ENCODE peak calls at places on chromosomes 2 and 18, in eight cellular contexts. One of them, this sample, is unnamed.
A peak's percentile ranks its signal among the peaks of the same experiment; 100 is the strongest.

GRCh38 chr2:239751719-239752355 is 273.3 kb downstream of the NDUFA10 start:
- DNase-seq in neural progenitor cell: no peak
- DNase-seq in CD8-positive, alpha-beta memory T cell: no peak
- DNase-seq in cardiac muscle cell: peak; percentile 55
- DNase-seq in body of pancreas: no peak
- DNase-seq in Caco-2: no peak
- DNase-seq in ovary: no peak
- DNase-seq in psoas muscle: no peak
- DNase-seq in this sample: no peak

GRCh38 chr2:18630101-18630500 is 40.7 kb upstream of the NT5C1B start:
- DNase-seq in neural progenitor cell: no peak
- DNase-seq in CD8-positive, alpha-beta memory T cell: no peak
- DNase-seq in cardiac muscle cell: peak; percentile 63
- DNase-seq in body of pancreas: no peak
- DNase-seq in Caco-2: no peak
- DNase-seq in ovary: no peak
- DNase-seq in psoas muscle: no peak
- DNase-seq in this sample: no peak

GRCh38 chr18:5975111-5975622 is 79.8 kb upstream of the TMEM200C start:
- DNase-seq in neural progenitor cell: no peak
- DNase-seq in CD8-positive, alpha-beta memory T cell: no peak
- DNase-seq in cardiac muscle cell: peak; percentile 49
- DNase-seq in body of pancreas: no peak
- DNase-seq in Caco-2: no peak
- DNase-seq in ovary: no peak
- DNase-seq in psoas muscle: no peak
- DNase-seq in this sample: no peak

GRCh38 chr2:23241611-23242245 is 143.3 kb upstream of the KLHL29 start:
- DNase-seq in neural progenitor cell: no peak
- DNase-seq in CD8-positive, alpha-beta memory T cell: no peak
- DNase-seq in cardiac muscle cell: no peak
- DNase-seq in body of pancreas: no peak
- DNase-seq in Caco-2: no peak
- DNase-seq in ovary: no peak
- DNase-seq in psoas muscle: no peak
- DNase-seq in this sample: no peak

GRCh38 chr2:241229563-241230401 is 41.3 kb downstream of the ANO7 start:
- DNase-seq in neural progenitor cell: no peak
- DNase-seq in CD8-positive, alpha-beta memory T cell: no peak
- DNase-seq in cardiac muscle cell: no peak
- DNase-seq in body of pancreas: no peak
- DNase-seq in Caco-2: no peak
- DNase-seq in ovary: peak; percentile 22
- DNase-seq in psoas muscle: no peak
- DNase-seq in this sample: no peak

GRCh38 chr2:45922577-45922988 is 271.1 kb downstream of the PRKCE start:
- DNase-seq in neural progenitor cell: peak; percentile 64
- DNase-seq in CD8-positive, alpha-beta memory T cell: no peak
- DNase-seq in cardiac muscle cell: peak; percentile 82
- DNase-seq in body of pancreas: peak; percentile 35
- DNase-seq in Caco-2: no peak
- DNase-seq in ovary: no peak
- DNase-seq in psoas muscle: no peak
- DNase-seq in this sample: no peak

GRCh38 chr2:239824051-239824694 is 201.0 kb downstream of the NDUFA10 start:
- DNase-seq in neural progenitor cell: peak; percentile 70
- DNase-seq in CD8-positive, alpha-beta memory T cell: no peak
- DNase-seq in cardiac muscle cell: peak; percentile 6
- DNase-seq in body of pancreas: peak; percentile 11
- DNase-seq in Caco-2: peak; percentile 47
- DNase-seq in ovary: no peak
- DNase-seq in psoas muscle: no peak
- DNase-seq in this sample: no peak

GRCh38 chr2:30068067-30068466 is 78.7 kb upstream of the YPEL5 start:
- DNase-seq in neural progenitor cell: no peak
- DNase-seq in CD8-positive, alpha-beta memory T cell: no peak
- DNase-seq in cardiac muscle cell: no peak
- DNase-seq in body of pancreas: no peak
- DNase-seq in Caco-2: no peak
- DNase-seq in ovary: no peak
- DNase-seq in psoas muscle: no peak
- DNase-seq in this sample: no peak

GRCh38 chr2:173286153-173286809 is 68.4 kb upstream of the CDCA7 start:
- DNase-seq in neural progenitor cell: no peak
- DNase-seq in CD8-positive, alpha-beta memory T cell: no peak
- DNase-seq in cardiac muscle cell: no peak
- DNase-seq in body of pancreas: no peak
- DNase-seq in Caco-2: no peak
- DNase-seq in ovary: no peak
- DNase-seq in psoas muscle: no peak
- DNase-seq in this sample: no peak

GRCh38 chr2:199602271-199602895 is 144.6 kb upstream of the SATB2 start:
- DNase-seq in neural progenitor cell: peak; percentile 56
- DNase-seq in CD8-positive, alpha-beta memory T cell: no peak
- DNase-seq in cardiac muscle cell: peak; percentile 6
- DNase-seq in body of pancreas: no peak
- DNase-seq in Caco-2: peak; percentile 58
- DNase-seq in ovary: no peak
- DNase-seq in psoas muscle: no peak
- DNase-seq in this sample: no peak

GRCh38 chr2:5695641-5696350 is 3.6 kb downstream of the SOX11 start:
- DNase-seq in neural progenitor cell: peak; percentile 65
- DNase-seq in CD8-positive, alpha-beta memory T cell: no peak
- DNase-seq in cardiac muscle cell: peak; percentile 25
- DNase-seq in body of pancreas: no peak
- DNase-seq in Caco-2: no peak
- DNase-seq in ovary: no peak
- DNase-seq in psoas muscle: no peak
- DNase-seq in this sample: no peak

GRCh38 chr18:28802546-28802945 is 625.6 kb upstream of the CDH2 start:
- DNase-seq in neural progenitor cell: no peak
- DNase-seq in CD8-positive, alpha-beta memory T cell: no peak
- DNase-seq in cardiac muscle cell: peak; percentile 59
- DNase-seq in body of pancreas: no peak
- DNase-seq in Caco-2: no peak
- DNase-seq in ovary: no peak
- DNase-seq in psoas muscle: no peak
- DNase-seq in this sample: no peak

GRCh38 chr2:170972508-170973224 is 43.6 kb downstream of the GORASP2 start:
- DNase-seq in neural progenitor cell: peak; percentile 11
- DNase-seq in CD8-positive, alpha-beta memory T cell: no peak
- DNase-seq in cardiac muscle cell: no peak
- DNase-seq in body of pancreas: no peak
- DNase-seq in Caco-2: no peak
- DNase-seq in ovary: no peak
- DNase-seq in psoas muscle: no peak
- DNase-seq in this sample: no peak

GRCh38 chr18:26524952-26525351 is 23.4 kb downstream of the KCTD1 start:
- DNase-seq in neural progenitor cell: no peak
- DNase-seq in CD8-positive, alpha-beta memory T cell: no peak
- DNase-seq in cardiac muscle cell: no peak
- DNase-seq in body of pancreas: no peak
- DNase-seq in Caco-2: no peak
- DNase-seq in ovary: no peak
- DNase-seq in psoas muscle: no peak
- DNase-seq in this sample: no peak

GRCh38 chr18:39840406-39840805 is 2114.6 kb upstream of the PIK3C3 start:
- DNase-seq in neural progenitor cell: no peak
- DNase-seq in CD8-positive, alpha-beta memory T cell: no peak
- DNase-seq in cardiac muscle cell: peak; percentile 71
- DNase-seq in body of pancreas: no peak
- DNase-seq in Caco-2: no peak
- DNase-seq in ovary: no peak
- DNase-seq in psoas muscle: no peak
- DNase-seq in this sample: no peak

GRCh38 chr2:235414422-235414821 is 79.4 kb upstream of the AGAP1 start:
- DNase-seq in neural progenitor cell: no peak
- DNase-seq in CD8-positive, alpha-beta memory T cell: no peak
- DNase-seq in cardiac muscle cell: no peak
- DNase-seq in body of pancreas: peak; percentile 75
- DNase-seq in Caco-2: no peak
- DNase-seq in ovary: no peak
- DNase-seq in psoas muscle: no peak
- DNase-seq in this sample: no peak

GRCh38 chr2:54909006-54909405 is 141.2 kb downstream of the RTN4 start:
- DNase-seq in neural progenitor cell: no peak
- DNase-seq in CD8-positive, alpha-beta memory T cell: no peak
- DNase-seq in cardiac muscle cell: no peak
- DNase-seq in body of pancreas: no peak
- DNase-seq in Caco-2: no peak
- DNase-seq in ovary: no peak
- DNase-seq in psoas muscle: no peak
- DNase-seq in this sample: no peak

GRCh38 chr18:37550118-37550875 is 15.3 kb downstream of the CELF4 start:
- DNase-seq in neural progenitor cell: no peak
- DNase-seq in CD8-positive, alpha-beta memory T cell: no peak
- DNase-seq in cardiac muscle cell: no peak
- DNase-seq in body of pancreas: no peak
- DNase-seq in Caco-2: no peak
- DNase-seq in ovary: no peak
- DNase-seq in psoas muscle: no peak
- DNase-seq in this sample: no peak

GRCh38 chr2:1800716-1801388 is 56.5 kb upstream of the PXDN start:
- DNase-seq in neural progenitor cell: no peak
- DNase-seq in CD8-positive, alpha-beta memory T cell: no peak
- DNase-seq in cardiac muscle cell: no peak
- DNase-seq in body of pancreas: no peak
- DNase-seq in Caco-2: no peak
- DNase-seq in ovary: no peak
- DNase-seq in psoas muscle: no peak
- DNase-seq in this sample: no peak

GRCh38 chr2:172162739-172163336 is 60.1 kb upstream of the DLX2 start:
- DNase-seq in neural progenitor cell: no peak
- DNase-seq in CD8-positive, alpha-beta memory T cell: no peak
- DNase-seq in cardiac muscle cell: no peak
- DNase-seq in body of pancreas: no peak
- DNase-seq in Caco-2: no peak
- DNase-seq in ovary: no peak
- DNase-seq in psoas muscle: no peak
- DNase-seq in this sample: no peak

GRCh38 chr2:166090346-166090745 is 37.5 kb downstream of the SCN1A start:
- DNase-seq in neural progenitor cell: no peak
- DNase-seq in CD8-positive, alpha-beta memory T cell: no peak
- DNase-seq in cardiac muscle cell: peak; percentile 75
- DNase-seq in body of pancreas: no peak
- DNase-seq in Caco-2: no peak
- DNase-seq in ovary: no peak
- DNase-seq in psoas muscle: no peak
- DNase-seq in this sample: no peak
- H3K4me1 ChIP-seq in neural progenitor cell: peaks cover 6% of the 10 kb centered on the region
- H3K4me1 ChIP-seq in CD8-positive, alpha-beta memory T cell: no peaks in the 10 kb centered on the region
- H3K4me1 ChIP-seq in cardiac muscle cell: no peaks in the 10 kb centered on the region
- H3K4me1 ChIP-seq in body of pancreas: no peaks in the 10 kb centered on the region
- H3K4me1 ChIP-seq in Caco-2: no peaks in the 10 kb centered on the region
- H3K4me1 ChIP-seq in ovary: no peaks in the 10 kb centered on the region
- H3K4me1 ChIP-seq in psoas muscle: peaks cover 10% of the 10 kb centered on the region
- H3K4me1 ChIP-seq in this sample: no peaks in the 10 kb centered on the region

GRCh38 chr18:34039194-34039593 is 185.5 kb downstream of the NOL4 start:
- DNase-seq in neural progenitor cell: no peak
- DNase-seq in CD8-positive, alpha-beta memory T cell: no peak
- DNase-seq in cardiac muscle cell: no peak
- DNase-seq in body of pancreas: no peak
- DNase-seq in Caco-2: no peak
- DNase-seq in ovary: no peak
- DNase-seq in psoas muscle: no peak
- DNase-seq in this sample: no peak

GRCh38 chr18:34028341-34028740 is 196.4 kb downstream of the NOL4 start:
- DNase-seq in neural progenitor cell: no peak
- DNase-seq in CD8-positive, alpha-beta memory T cell: no peak
- DNase-seq in cardiac muscle cell: no peak
- DNase-seq in body of pancreas: no peak
- DNase-seq in Caco-2: no peak
- DNase-seq in ovary: no peak
- DNase-seq in psoas muscle: no peak
- DNase-seq in this sample: no peak

GRCh38 chr18:34031810-34032209 is 192.9 kb downstream of the NOL4 start:
- DNase-seq in neural progenitor cell: no peak
- DNase-seq in CD8-positive, alpha-beta memory T cell: no peak
- DNase-seq in cardiac muscle cell: no peak
- DNase-seq in body of pancreas: peak; percentile 15
- DNase-seq in Caco-2: no peak
- DNase-seq in ovary: no peak
- DNase-seq in psoas muscle: no peak
- DNase-seq in this sample: no peak

GRCh38 chr18:34033968-34034367 is 190.7 kb downstream of the NOL4 start:
- DNase-seq in neural progenitor cell: no peak
- DNase-seq in CD8-positive, alpha-beta memory T cell: no peak
- DNase-seq in cardiac muscle cell: no peak
- DNase-seq in body of pancreas: no peak
- DNase-seq in Caco-2: no peak
- DNase-seq in ovary: no peak
- DNase-seq in psoas muscle: no peak
- DNase-seq in this sample: no peak
- H3K4me1 ChIP-seq in neural progenitor cell: peaks cover under 1% of the 10 kb centered on the region
- H3K4me1 ChIP-seq in CD8-positive, alpha-beta memory T cell: no peaks in the 10 kb centered on the region
- H3K4me1 ChIP-seq in cardiac muscle cell: no peaks in the 10 kb centered on the region
- H3K4me1 ChIP-seq in body of pancreas: no peaks in the 10 kb centered on the region
- H3K4me1 ChIP-seq in Caco-2: no peaks in the 10 kb centered on the region
- H3K4me1 ChIP-seq in ovary: no peaks in the 10 kb centered on the region
- H3K4me1 ChIP-seq in psoas muscle: no peaks in the 10 kb centered on the region
- H3K4me1 ChIP-seq in this sample: no peaks in the 10 kb centered on the region

GRCh38 chr2:68784191-68784590 is 49.6 kb downstream of the ARHGAP25 start:
- DNase-seq in neural progenitor cell: no peak
- DNase-seq in CD8-positive, alpha-beta memory T cell: no peak
- DNase-seq in cardiac muscle cell: no peak
- DNase-seq in body of pancreas: no peak
- DNase-seq in Caco-2: no peak
- DNase-seq in ovary: no peak
- DNase-seq in psoas muscle: no peak
- DNase-seq in this sample: no peak

GRCh38 chr2:68776124-68776523 is 41.5 kb downstream of the ARHGAP25 start:
- DNase-seq in neural progenitor cell: no peak
- DNase-seq in CD8-positive, alpha-beta memory T cell: no peak
- DNase-seq in cardiac muscle cell: no peak
- DNase-seq in body of pancreas: no peak
- DNase-seq in Caco-2: no peak
- DNase-seq in ovary: no peak
- DNase-seq in psoas muscle: no peak
- DNase-seq in this sample: no peak

GRCh38 chr2:68775272-68775847 is 40.7 kb downstream of the ARHGAP25 start:
- DNase-seq in neural progenitor cell: no peak
- DNase-seq in CD8-positive, alpha-beta memory T cell: no peak
- DNase-seq in cardiac muscle cell: no peak
- DNase-seq in body of pancreas: no peak
- DNase-seq in Caco-2: no peak
- DNase-seq in ovary: no peak
- DNase-seq in psoas muscle: no peak
- DNase-seq in this sample: no peak

GRCh38 chr2:68774569-68775271 is 40.1 kb downstream of the ARHGAP25 start:
- DNase-seq in neural progenitor cell: no peak
- DNase-seq in CD8-positive, alpha-beta memory T cell: peak; percentile 44
- DNase-seq in cardiac muscle cell: peak; percentile 81
- DNase-seq in body of pancreas: peak; percentile 30
- DNase-seq in Caco-2: no peak
- DNase-seq in ovary: peak; percentile 70
- DNase-seq in psoas muscle: peak; percentile 61
- DNase-seq in this sample: peak; percentile 22

GRCh38 chr2:68779595-68779994 is 45.0 kb downstream of the ARHGAP25 start:
- DNase-seq in neural progenitor cell: no peak
- DNase-seq in CD8-positive, alpha-beta memory T cell: no peak
- DNase-seq in cardiac muscle cell: no peak
- DNase-seq in body of pancreas: no peak
- DNase-seq in Caco-2: no peak
- DNase-seq in ovary: no peak
- DNase-seq in psoas muscle: no peak
- DNase-seq in this sample: no peak
- H3K4me1 ChIP-seq in neural progenitor cell: no peaks in the 10 kb centered on the region
- H3K4me1 ChIP-seq in CD8-positive, alpha-beta memory T cell: peaks cover 91% of the 10 kb centered on the region
- H3K4me1 ChIP-seq in cardiac muscle cell: no peaks in the 10 kb centered on the region
- H3K4me1 ChIP-seq in body of pancreas: no peaks in the 10 kb centered on the region
- H3K4me1 ChIP-seq in Caco-2: no peaks in the 10 kb centered on the region
- H3K4me1 ChIP-seq in ovary: peaks cover 3% of the 10 kb centered on the region
- H3K4me1 ChIP-seq in psoas muscle: no peaks in the 10 kb centered on the region
- H3K4me1 ChIP-seq in this sample: no peaks in the 10 kb centered on the region

GRCh38 chr2:41068740-41069139 is 616.9 kb upstream of the SLC8A1 start:
- DNase-seq in neural progenitor cell: no peak
- DNase-seq in CD8-positive, alpha-beta memory T cell: no peak
- DNase-seq in cardiac muscle cell: no peak
- DNase-seq in body of pancreas: no peak
- DNase-seq in Caco-2: no peak
- DNase-seq in ovary: no peak
- DNase-seq in psoas muscle: no peak
- DNase-seq in this sample: no peak
- H3K4me1 ChIP-seq in neural progenitor cell: no peaks in the 10 kb centered on the region
- H3K4me1 ChIP-seq in CD8-positive, alpha-beta memory T cell: no peaks in the 10 kb centered on the region
- H3K4me1 ChIP-seq in cardiac muscle cell: no peaks in the 10 kb centered on the region
- H3K4me1 ChIP-seq in body of pancreas: no peaks in the 10 kb centered on the region
- H3K4me1 ChIP-seq in Caco-2: no peaks in the 10 kb centered on the region
- H3K4me1 ChIP-seq in ovary: no peaks in the 10 kb centered on the region
- H3K4me1 ChIP-seq in psoas muscle: no peaks in the 10 kb centered on the region
- H3K4me1 ChIP-seq in this sample: no peaks in the 10 kb centered on the region